ENCODE peak calls at places on chromosomes 16 and 17, in five cellular contexts. L is NCI-H2029; N is NCI-H1092; C is CD8-positive, alpha-beta memory T cell; W is C1 segment of cervical spinal cord. R is an unnamed sample.

GRCh38 chr17:76585649-76586593 is at the start of gene ST6GALNAC2:
- DNase-seq in N (peak; percentile 23), L (no peak), C (peak; percentile 18), W (peak; percentile 46), R (peak; percentile 19)

GRCh38 chr16:1108299-1109252 is 12.5 kb upstream of the C1QTNF8 start:
- DNase-seq in N (peak; percentile 69), W (peak; percentile 32), L (peak; percentile 62), C (no peak), R (no peak)

GRCh38 chr17:36657763-36658490 is 56.5 kb downstream of the MRM1 start:
- DNase-seq in C (no peak), L (peak; percentile 17), W (no peak), N (peak; percentile 56), R (no peak)

GRCh38 chr16:87206646-87207451 is 110.3 kb downstream of the C16orf95 start:
- DNase-seq in C (no peak), W (no peak), N (no peak), L (no peak), R (no peak)

GRCh38 chr17:81910840-81911276 is 341 bp downstream of the PCYT2 start:
- DNase-seq in C (no peak), L (no peak), N (no peak), W (no peak), R (no peak)

GRCh38 chr17:41065829-41066624 is at the start of gene KRTAP2-4:
- DNase-seq in C (no peak), W (no peak), L (no peak), N (no peak), R (no peak)

GRCh38 chr17:42071810-42072209 is 21.4 kb upstream of the C17orf113 start:
- DNase-seq in C (no peak), L (no peak), W (no peak), N (no peak), R (no peak)

GRCh38 chr16:89922477-89922883 is 662 bp upstream of the TUBB3 start:
- DNase-seq in L (no peak), W (peak; percentile 88), C (no peak), N (peak; percentile 44), R (no peak)

GRCh38 chr17:41959336-41960095 is 7.1 kb upstream of the CNP start:
- DNase-seq in N (peak; percentile 22), C (no peak), W (no peak), L (no peak), R (no peak)

GRCh38 chr16:57519796-57520360 is 16.5 kb downstream of the CCDC102A start:
- DNase-seq in N (peak; percentile 66), L (peak; percentile 23), C (peak; percentile 77), W (peak; percentile 25), R (peak; percentile 72)

GRCh38 chr16:74455213-74455612 is 33.9 kb upstream of the CLEC18B start:
- DNase-seq in C (no peak), N (no peak), W (no peak), L (no peak), R (no peak)

GRCh38 chr17:49928126-49928800 is 40.7 kb upstream of the DLX4 start:
- DNase-seq in W (no peak), C (no peak), N (no peak), L (no peak), R (no peak)

GRCh38 chr17:65058615-65059014 is 2.1 kb upstream of the GNA13 start:
- DNase-seq in N (no peak), L (no peak), W (no peak), C (no peak), R (no peak)

GRCh38 chr16:57481421-57481820 is 4.9 kb downstream of the DOK4 start:
- DNase-seq in W (no peak), N (no peak), C (no peak), L (no peak), R (no peak)

GRCh38 chr17:52170963-52171572 is 12.6 kb upstream of the CA10 start:
- DNase-seq in C (no peak), N (peak; percentile 34), L (peak; percentile 42), W (no peak), R (no peak)

GRCh38 chr17:77929871-77930436 is 28.5 kb upstream of the TNRC6C start:
- DNase-seq in N (no peak), W (no peak), C (no peak), L (no peak), R (no peak)

GRCh38 chr17:36600477-36600876 is 906 bp upstream of the MRM1 start:
- DNase-seq in W (no peak), C (no peak), L (no peak), N (no peak), R (no peak)

GRCh38 chr16:70652322-70652721 is 6.0 kb downstream of the IL34 start:
- DNase-seq in C (no peak), N (no peak), L (no peak), W (no peak), R (no peak)

GRCh38 chr16:69798466-69798865 is 36.3 kb downstream of the WWP2 start:
- DNase-seq in L (no peak), N (no peak), W (peak; percentile 21), C (no peak), R (no peak)

GRCh38 chr16:73065617-73066313 is 17.8 kb upstream of the ZFHX3 start:
- DNase-seq in C (no peak), N (no peak), L (no peak), W (no peak), R (no peak)

GRCh38 chr16:34802848-34803599 is 1343.6 kb downstream of the TP53TG3F start:
- DNase-seq in N (no peak), L (no peak), C (no peak), W (no peak), R (no peak)

GRCh38 chr16:29925173-29925804 is 737 bp downstream of the KCTD13 start:
- DNase-seq in L (no peak), N (no peak), C (no peak), W (peak; percentile 13), R (no peak)

GRCh38 chr16:89052824-89053724 is 40.6 kb upstream of the ACSF3 start:
- DNase-seq in C (no peak), N (peak; percentile 68), W (peak; percentile 18), L (peak; percentile 72), R (no peak)

GRCh38 chr17:48529191-48529979 is 1.4 kb downstream of the HOXB1 start:
- DNase-seq in C (no peak), W (no peak), L (no peak), N (no peak), R (no peak)

GRCh38 chr16:9384141-9384540 is 292.7 kb downstream of the HAPSTR1 start:
- DNase-seq in W (no peak), C (no peak), N (no peak), L (no peak), R (no peak)

GRCh38 chr17:8289103-8289397 is 580 bp downstream of the RANGRF start:
- DNase-seq in N (no peak), W (no peak), C (no peak), L (no peak), R (no peak)

GRCh38 chr16:83004868-83005652 is 378.3 kb downstream of the CDH13 start:
- DNase-seq in C (no peak), W (no peak), L (no peak), N (no peak), R (no peak)

GRCh38 chr16:51898872-51899271 is 648.1 kb downstream of the TOX3 start:
- DNase-seq in N (no peak), C (no peak), L (no peak), W (no peak), R (no peak)

GRCh38 chr17:78933025-78933958 is 8.1 kb upstream of the TIMP2 start:
- DNase-seq in W (peak; percentile 55), L (peak; percentile 28), C (no peak), N (no peak), R (peak; percentile 22)